ENCODE peak calls at places on chromosome 11, in ten cellular contexts. One of them, this sample, is unnamed.

GRCh38 chr11:113106507-113106906 is 145.3 kb downstream of the NCAM1 start:
- DNase-seq in activated T-helper 1 cell treated with anti-CD3 and anti-CD28 coated beads, Interleukin-2, amount 50 U/mL, for 16 hours: no peak
- DNase-seq in T47D: no peak
- DNase-seq in AG10803: peak
- DNase-seq in HTR-8/SVneo: peak
- DNase-seq in brain microvascular endothelial cell: peak
- DNase-seq in ELR: peak
- DNase-seq in head of caudate nucleus: no peak
- DNase-seq in GM04504: peak
- DNase-seq in dorsolateral prefrontal cortex: no peak
- DNase-seq in this sample: no peak

GRCh38 chr11:117187799-117188481 is 9.4 kb downstream of the SIDT2 start:
- DNase-seq in activated T-helper 1 cell treated with anti-CD3 and anti-CD28 coated beads, Interleukin-2, amount 50 U/mL, for 16 hours: no peak
- DNase-seq in T47D: no peak
- DNase-seq in AG10803: no peak
- DNase-seq in HTR-8/SVneo: no peak
- DNase-seq in brain microvascular endothelial cell: no peak
- DNase-seq in ELR: no peak
- DNase-seq in head of caudate nucleus: no peak
- DNase-seq in GM04504: no peak
- DNase-seq in dorsolateral prefrontal cortex: no peak
- DNase-seq in this sample: no peak

GRCh38 chr11:123838199-123838598 is 32.0 kb upstream of the OR6M1 start:
- DNase-seq in activated T-helper 1 cell treated with anti-CD3 and anti-CD28 coated beads, Interleukin-2, amount 50 U/mL, for 16 hours: no peak
- DNase-seq in T47D: no peak
- DNase-seq in AG10803: no peak
- DNase-seq in HTR-8/SVneo: no peak
- DNase-seq in brain microvascular endothelial cell: no peak
- DNase-seq in ELR: no peak
- DNase-seq in head of caudate nucleus: no peak
- DNase-seq in GM04504: no peak
- DNase-seq in dorsolateral prefrontal cortex: no peak
- DNase-seq in this sample: no peak

GRCh38 chr11:18853086-18853720 is 61.6 kb upstream of the PTPN5 start:
- DNase-seq in activated T-helper 1 cell treated with anti-CD3 and anti-CD28 coated beads, Interleukin-2, amount 50 U/mL, for 16 hours: no peak
- DNase-seq in T47D: peak
- DNase-seq in AG10803: peak
- DNase-seq in HTR-8/SVneo: peak
- DNase-seq in brain microvascular endothelial cell: peak
- DNase-seq in ELR: peak
- DNase-seq in head of caudate nucleus: no peak
- DNase-seq in GM04504: no peak
- DNase-seq in dorsolateral prefrontal cortex: no peak
- DNase-seq in this sample: no peak

GRCh38 chr11:108973402-108974119 is 308.7 kb downstream of the DDX10 start:
- DNase-seq in activated T-helper 1 cell treated with anti-CD3 and anti-CD28 coated beads, Interleukin-2, amount 50 U/mL, for 16 hours: no peak
- DNase-seq in T47D: no peak
- DNase-seq in AG10803: peak
- DNase-seq in HTR-8/SVneo: peak
- DNase-seq in brain microvascular endothelial cell: peak
- DNase-seq in ELR: peak
- DNase-seq in head of caudate nucleus: no peak
- DNase-seq in GM04504: peak
- DNase-seq in dorsolateral prefrontal cortex: no peak
- DNase-seq in this sample: no peak

GRCh38 chr11:114916406-114916805 is 238.1 kb downstream of the NXPE2 start:
- DNase-seq in activated T-helper 1 cell treated with anti-CD3 and anti-CD28 coated beads, Interleukin-2, amount 50 U/mL, for 16 hours: no peak
- DNase-seq in T47D: no peak
- DNase-seq in AG10803: no peak
- DNase-seq in HTR-8/SVneo: no peak
- DNase-seq in brain microvascular endothelial cell: no peak
- DNase-seq in ELR: no peak
- DNase-seq in head of caudate nucleus: no peak
- DNase-seq in GM04504: no peak
- DNase-seq in dorsolateral prefrontal cortex: no peak
- DNase-seq in this sample: no peak

GRCh38 chr11:60782393-60783140 is 2.6 kb upstream of the MS4A10 start:
- DNase-seq in activated T-helper 1 cell treated with anti-CD3 and anti-CD28 coated beads, Interleukin-2, amount 50 U/mL, for 16 hours: no peak
- DNase-seq in T47D: no peak
- DNase-seq in AG10803: no peak
- DNase-seq in HTR-8/SVneo: no peak
- DNase-seq in brain microvascular endothelial cell: no peak
- DNase-seq in ELR: no peak
- DNase-seq in head of caudate nucleus: no peak
- DNase-seq in GM04504: no peak
- DNase-seq in dorsolateral prefrontal cortex: no peak
- DNase-seq in this sample: no peak

GRCh38 chr11:27487706-27488105 is 15.1 kb upstream of the LGR4 start:
- DNase-seq in activated T-helper 1 cell treated with anti-CD3 and anti-CD28 coated beads, Interleukin-2, amount 50 U/mL, for 16 hours: no peak
- DNase-seq in T47D: no peak
- DNase-seq in AG10803: no peak
- DNase-seq in HTR-8/SVneo: no peak
- DNase-seq in brain microvascular endothelial cell: no peak
- DNase-seq in ELR: no peak
- DNase-seq in head of caudate nucleus: no peak
- DNase-seq in GM04504: no peak
- DNase-seq in dorsolateral prefrontal cortex: no peak
- DNase-seq in this sample: no peak

GRCh38 chr11:26947904-26948639 is 45.8 kb upstream of the FIBIN start:
- DNase-seq in activated T-helper 1 cell treated with anti-CD3 and anti-CD28 coated beads, Interleukin-2, amount 50 U/mL, for 16 hours: no peak
- DNase-seq in T47D: no peak
- DNase-seq in AG10803: peak
- DNase-seq in HTR-8/SVneo: no peak
- DNase-seq in brain microvascular endothelial cell: peak
- DNase-seq in ELR: peak
- DNase-seq in head of caudate nucleus: no peak
- DNase-seq in GM04504: peak
- DNase-seq in dorsolateral prefrontal cortex: no peak
- DNase-seq in this sample: no peak

GRCh38 chr11:57485217-57486007 is 25.1 kb downstream of the RTN4RL2 start:
- DNase-seq in activated T-helper 1 cell treated with anti-CD3 and anti-CD28 coated beads, Interleukin-2, amount 50 U/mL, for 16 hours: no peak
- DNase-seq in T47D: no peak
- DNase-seq in AG10803: no peak
- DNase-seq in HTR-8/SVneo: no peak
- DNase-seq in brain microvascular endothelial cell: no peak
- DNase-seq in ELR: peak
- DNase-seq in head of caudate nucleus: no peak
- DNase-seq in GM04504: no peak
- DNase-seq in dorsolateral prefrontal cortex: no peak
- DNase-seq in this sample: no peak

GRCh38 chr11:109641549-109641948 is 219.6 kb downstream of the C11orf87 start:
- DNase-seq in activated T-helper 1 cell treated with anti-CD3 and anti-CD28 coated beads, Interleukin-2, amount 50 U/mL, for 16 hours: no peak
- DNase-seq in T47D: peak
- DNase-seq in AG10803: peak
- DNase-seq in HTR-8/SVneo: peak
- DNase-seq in brain microvascular endothelial cell: peak
- DNase-seq in ELR: peak
- DNase-seq in head of caudate nucleus: no peak
- DNase-seq in GM04504: peak
- DNase-seq in dorsolateral prefrontal cortex: no peak
- DNase-seq in this sample: no peak

GRCh38 chr11:23577296-23577695 is 717.0 kb upstream of the CCDC179 start:
- DNase-seq in activated T-helper 1 cell treated with anti-CD3 and anti-CD28 coated beads, Interleukin-2, amount 50 U/mL, for 16 hours: no peak
- DNase-seq in T47D: no peak
- DNase-seq in AG10803: no peak
- DNase-seq in HTR-8/SVneo: no peak
- DNase-seq in brain microvascular endothelial cell: no peak
- DNase-seq in ELR: no peak
- DNase-seq in head of caudate nucleus: no peak
- DNase-seq in GM04504: no peak
- DNase-seq in dorsolateral prefrontal cortex: no peak
- DNase-seq in this sample: no peak

GRCh38 chr11:111785886-111786412 is 19.8 kb upstream of the PPP2R1B start:
- DNase-seq in activated T-helper 1 cell treated with anti-CD3 and anti-CD28 coated beads, Interleukin-2, amount 50 U/mL, for 16 hours: no peak
- DNase-seq in T47D: no peak
- DNase-seq in AG10803: no peak
- DNase-seq in HTR-8/SVneo: no peak
- DNase-seq in brain microvascular endothelial cell: no peak
- DNase-seq in ELR: no peak
- DNase-seq in head of caudate nucleus: no peak
- DNase-seq in GM04504: no peak
- DNase-seq in dorsolateral prefrontal cortex: no peak
- DNase-seq in this sample: no peak

GRCh38 chr11:93166194-93166593 is 31.6 kb downstream of the SLC36A4 start:
- DNase-seq in activated T-helper 1 cell treated with anti-CD3 and anti-CD28 coated beads, Interleukin-2, amount 50 U/mL, for 16 hours: no peak
- DNase-seq in T47D: no peak
- DNase-seq in AG10803: no peak
- DNase-seq in HTR-8/SVneo: no peak
- DNase-seq in brain microvascular endothelial cell: no peak
- DNase-seq in ELR: no peak
- DNase-seq in head of caudate nucleus: no peak
- DNase-seq in GM04504: no peak
- DNase-seq in dorsolateral prefrontal cortex: no peak
- DNase-seq in this sample: no peak

GRCh38 chr11:132821027-132821426 is 711.3 kb downstream of the OPCML start:
- DNase-seq in activated T-helper 1 cell treated with anti-CD3 and anti-CD28 coated beads, Interleukin-2, amount 50 U/mL, for 16 hours: no peak
- DNase-seq in T47D: no peak
- DNase-seq in AG10803: peak
- DNase-seq in HTR-8/SVneo: no peak
- DNase-seq in brain microvascular endothelial cell: peak
- DNase-seq in ELR: peak
- DNase-seq in head of caudate nucleus: no peak
- DNase-seq in GM04504: peak
- DNase-seq in dorsolateral prefrontal cortex: no peak
- DNase-seq in this sample: peak

GRCh38 chr11:2781413-2782274 is 81.8 kb upstream of the KCNQ1OT1 start:
- DNase-seq in activated T-helper 1 cell treated with anti-CD3 and anti-CD28 coated beads, Interleukin-2, amount 50 U/mL, for 16 hours: no peak
- DNase-seq in T47D: no peak
- DNase-seq in AG10803: no peak
- DNase-seq in HTR-8/SVneo: no peak
- DNase-seq in brain microvascular endothelial cell: no peak
- DNase-seq in ELR: no peak
- DNase-seq in head of caudate nucleus: peak
- DNase-seq in GM04504: no peak
- DNase-seq in dorsolateral prefrontal cortex: peak
- DNase-seq in this sample: no peak

GRCh38 chr11:35623708-35624168 is 5.5 kb downstream of the FJX1 start:
- DNase-seq in activated T-helper 1 cell treated with anti-CD3 and anti-CD28 coated beads, Interleukin-2, amount 50 U/mL, for 16 hours: no peak
- DNase-seq in T47D: no peak
- DNase-seq in AG10803: peak
- DNase-seq in HTR-8/SVneo: peak
- DNase-seq in brain microvascular endothelial cell: peak
- DNase-seq in ELR: peak
- DNase-seq in head of caudate nucleus: no peak
- DNase-seq in GM04504: no peak
- DNase-seq in dorsolateral prefrontal cortex: no peak
- DNase-seq in this sample: no peak

GRCh38 chr11:40129276-40129675 is 1330.2 kb downstream of the LRRC4C start:
- DNase-seq in activated T-helper 1 cell treated with anti-CD3 and anti-CD28 coated beads, Interleukin-2, amount 50 U/mL, for 16 hours: no peak
- DNase-seq in T47D: peak
- DNase-seq in AG10803: no peak
- DNase-seq in HTR-8/SVneo: no peak
- DNase-seq in brain microvascular endothelial cell: no peak
- DNase-seq in ELR: peak
- DNase-seq in head of caudate nucleus: no peak
- DNase-seq in GM04504: no peak
- DNase-seq in dorsolateral prefrontal cortex: no peak
- DNase-seq in this sample: no peak

GRCh38 chr11:46200537-46201281 is 76.8 kb upstream of the CREB3L1 start:
- DNase-seq in activated T-helper 1 cell treated with anti-CD3 and anti-CD28 coated beads, Interleukin-2, amount 50 U/mL, for 16 hours: no peak
- DNase-seq in T47D: no peak
- DNase-seq in AG10803: peak
- DNase-seq in HTR-8/SVneo: no peak
- DNase-seq in brain microvascular endothelial cell: no peak
- DNase-seq in ELR: peak
- DNase-seq in head of caudate nucleus: no peak
- DNase-seq in GM04504: peak
- DNase-seq in dorsolateral prefrontal cortex: peak
- DNase-seq in this sample: no peak

GRCh38 chr11:60959445-60959844 is 7.5 kb upstream of the SLC15A3 start:
- DNase-seq in activated T-helper 1 cell treated with anti-CD3 and anti-CD28 coated beads, Interleukin-2, amount 50 U/mL, for 16 hours: no peak
- DNase-seq in T47D: peak
- DNase-seq in AG10803: peak
- DNase-seq in HTR-8/SVneo: no peak
- DNase-seq in brain microvascular endothelial cell: no peak
- DNase-seq in ELR: peak
- DNase-seq in head of caudate nucleus: no peak
- DNase-seq in GM04504: no peak
- DNase-seq in dorsolateral prefrontal cortex: no peak
- DNase-seq in this sample: no peak

GRCh38 chr11:8683115-8683807 is 669 bp downstream of the RPL27A start:
- DNase-seq in activated T-helper 1 cell treated with anti-CD3 and anti-CD28 coated beads, Interleukin-2, amount 50 U/mL, for 16 hours: no peak
- DNase-seq in T47D: no peak
- DNase-seq in AG10803: no peak
- DNase-seq in HTR-8/SVneo: no peak
- DNase-seq in brain microvascular endothelial cell: no peak
- DNase-seq in ELR: no peak
- DNase-seq in head of caudate nucleus: no peak
- DNase-seq in GM04504: no peak
- DNase-seq in dorsolateral prefrontal cortex: no peak
- DNase-seq in this sample: no peak

GRCh38 chr11:134497586-134497985 is 85.5 kb upstream of the B3GAT1 start:
- DNase-seq in activated T-helper 1 cell treated with anti-CD3 and anti-CD28 coated beads, Interleukin-2, amount 50 U/mL, for 16 hours: no peak
- DNase-seq in T47D: peak
- DNase-seq in AG10803: no peak
- DNase-seq in HTR-8/SVneo: no peak
- DNase-seq in brain microvascular endothelial cell: no peak
- DNase-seq in ELR: no peak
- DNase-seq in head of caudate nucleus: no peak
- DNase-seq in GM04504: no peak
- DNase-seq in dorsolateral prefrontal cortex: no peak
- DNase-seq in this sample: no peak

GRCh38 chr11:45260047-45260446 is 26.1 kb downstream of the SYT13 start:
- DNase-seq in activated T-helper 1 cell treated with anti-CD3 and anti-CD28 coated beads, Interleukin-2, amount 50 U/mL, for 16 hours: no peak
- DNase-seq in T47D: no peak
- DNase-seq in AG10803: no peak
- DNase-seq in HTR-8/SVneo: no peak
- DNase-seq in brain microvascular endothelial cell: no peak
- DNase-seq in ELR: no peak
- DNase-seq in head of caudate nucleus: no peak
- DNase-seq in GM04504: no peak
- DNase-seq in dorsolateral prefrontal cortex: no peak
- DNase-seq in this sample: no peak

GRCh38 chr11:123561046-123561781 is 93.2 kb downstream of the SCN3B start:
- DNase-seq in activated T-helper 1 cell treated with anti-CD3 and anti-CD28 coated beads, Interleukin-2, amount 50 U/mL, for 16 hours: no peak
- DNase-seq in T47D: peak
- DNase-seq in AG10803: peak
- DNase-seq in HTR-8/SVneo: no peak
- DNase-seq in brain microvascular endothelial cell: peak
- DNase-seq in ELR: peak
- DNase-seq in head of caudate nucleus: peak
- DNase-seq in GM04504: no peak
- DNase-seq in dorsolateral prefrontal cortex: peak
- DNase-seq in this sample: no peak

GRCh38 chr11:27460158-27460565 is 12.4 kb downstream of the LGR4 start:
- DNase-seq in activated T-helper 1 cell treated with anti-CD3 and anti-CD28 coated beads, Interleukin-2, amount 50 U/mL, for 16 hours: no peak
- DNase-seq in T47D: no peak
- DNase-seq in AG10803: no peak
- DNase-seq in HTR-8/SVneo: no peak
- DNase-seq in brain microvascular endothelial cell: no peak
- DNase-seq in ELR: no peak
- DNase-seq in head of caudate nucleus: no peak
- DNase-seq in GM04504: no peak
- DNase-seq in dorsolateral prefrontal cortex: no peak
- DNase-seq in this sample: no peak

GRCh38 chr11:66719111-66719872 is 9.7 kb downstream of the SPTBN2 start:
- DNase-seq in activated T-helper 1 cell treated with anti-CD3 and anti-CD28 coated beads, Interleukin-2, amount 50 U/mL, for 16 hours: no peak
- DNase-seq in T47D: peak
- DNase-seq in AG10803: no peak
- DNase-seq in HTR-8/SVneo: no peak
- DNase-seq in brain microvascular endothelial cell: no peak
- DNase-seq in ELR: no peak
- DNase-seq in head of caudate nucleus: no peak
- DNase-seq in GM04504: no peak
- DNase-seq in dorsolateral prefrontal cortex: no peak
- DNase-seq in this sample: no peak

GRCh38 chr11:7251836-7252682 is at the start of gene SYT9:
- DNase-seq in activated T-helper 1 cell treated with anti-CD3 and anti-CD28 coated beads, Interleukin-2, amount 50 U/mL, for 16 hours: no peak
- DNase-seq in T47D: peak
- DNase-seq in AG10803: peak
- DNase-seq in HTR-8/SVneo: no peak
- DNase-seq in brain microvascular endothelial cell: peak
- DNase-seq in ELR: peak
- DNase-seq in head of caudate nucleus: peak
- DNase-seq in GM04504: no peak
- DNase-seq in dorsolateral prefrontal cortex: peak
- DNase-seq in this sample: no peak

This sample was measured in amniotic stem cell.